ENCODE peak calls at places on chromosomes 4 and X, in five cellular contexts. C is H1, D is PC-3, O is MM.1S, V is PC-9. N is an unnamed sample.

GRCh38 chrX:107747596-107748161 is 27.9 kb downstream of the TSC22D3 start:
- DNase-seq in D (peak), O (no peak), C (no peak), V (peak), N (peak)

GRCh38 chr4:55031158-55031557 is 94.2 kb downstream of the KDR start:
- DNase-seq in D (no peak), C (no peak), O (no peak), V (no peak), N (no peak)

GRCh38 chr4:94160774-94161173 is 46.9 kb upstream of the SMARCAD1 start:
- DNase-seq in D (no peak), O (peak), C (no peak), V (no peak), N (no peak)

GRCh38 chrX:6694977-6695376 is 160.1 kb upstream of the VCX3A start:
- DNase-seq in O (peak), C (no peak), V (no peak), D (no peak), N (no peak)

GRCh38 chr4:95465010-95465409 is 83.8 kb downstream of the UNC5C start:
- DNase-seq in C (no peak), V (no peak), O (no peak), D (peak), N (peak)

GRCh38 chrX:153723351-153724251 is 586 bp downstream of the BCAP31 start:
- DNase-seq in O (peak), V (peak), D (peak), C (peak), N (peak)

GRCh38 chrX:133685806-133686205 is 270.5 kb upstream of the GPC4 start:
- DNase-seq in V (no peak), O (no peak), C (no peak), D (no peak), N (no peak)

GRCh38 chrX:83469551-83469950 is 38.5 kb upstream of the POU3F4 start:
- DNase-seq in O (peak), C (peak), D (peak), V (no peak), N (peak)

GRCh38 chrX:26918633-26919032 is 544.5 kb downstream of the PPP4R3C start:
- DNase-seq in C (no peak), V (no peak), D (peak), O (no peak), N (no peak)

GRCh38 chr4:25448379-25449109 is 71.5 kb downstream of the ANAPC4 start:
- DNase-seq in D (no peak), C (no peak), O (no peak), V (peak), N (no peak)

GRCh38 chrX:153794897-153795816 is 689 bp downstream of the SSR4 start:
- DNase-seq in D (no peak), O (no peak), V (no peak), C (no peak), N (peak)

GRCh38 chr4:181181331-181181730 is 1061.9 kb upstream of the TENM3 start:
- DNase-seq in O (no peak), V (no peak), C (no peak), D (no peak), N (no peak)

GRCh38 chr4:110510955-110511544 is 35.1 kb downstream of the ENPEP start:
- DNase-seq in O (peak), C (no peak), V (no peak), D (peak), N (peak)

GRCh38 chr4:13546855-13547562 is 2.7 kb upstream of the NKX3-2 start:
- DNase-seq in D (no peak), O (no peak), V (no peak), C (peak), N (no peak)

GRCh38 chr4:80033581-80033980 is 39.4 kb downstream of the ANTXR2 start:
- DNase-seq in D (peak), O (no peak), C (no peak), V (no peak), N (no peak)

GRCh38 chr4:116531870-116532269 is 553.5 kb downstream of the TRAM1L1 start:
- DNase-seq in O (no peak), D (no peak), C (no peak), V (no peak), N (no peak)

GRCh38 chr4:159248383-159249178 is 145.7 kb downstream of the RAPGEF2 start:
- DNase-seq in V (no peak), C (no peak), O (no peak), D (no peak), N (peak)

GRCh38 chr4:118920247-118920646 is 31.6 kb downstream of the SYNPO2 start:
- DNase-seq in V (no peak), D (peak), O (no peak), C (no peak), N (peak)

GRCh38 chr4:3699678-3700077 is 66.5 kb upstream of the ADRA2C start:
- DNase-seq in C (no peak), O (no peak), D (no peak), V (no peak), N (no peak)

GRCh38 chrX:141176586-141177451 is at the start of gene LDOC1:
- DNase-seq in O (peak), C (peak), V (peak), D (peak), N (peak)

GRCh38 chrX:129116651-129117050 is 406.6 kb downstream of the SMARCA1 start:
- DNase-seq in O (no peak), V (no peak), D (no peak), C (no peak), N (no peak)

GRCh38 chr4:168380290-168380689 is 61.7 kb upstream of the DDX60 start:
- DNase-seq in O (no peak), V (no peak), D (no peak), C (no peak), N (no peak)

GRCh38 chrX:107775000-107775733 is 420 bp downstream of the TSC22D3 start:
- DNase-seq in V (no peak), C (peak), D (no peak), O (no peak), N (no peak)

GRCh38 chr4:91997045-91997444 is 306.7 kb upstream of the GRID2 start:
- DNase-seq in D (no peak), O (no peak), C (no peak), V (no peak), N (no peak)

GRCh38 chrX:9786839-9787635 is 808 bp downstream of the SHROOM2 start:
- DNase-seq in D (peak), V (no peak), O (no peak), C (no peak), N (peak)
- TF ChIP-seq EZH2 in D (no peak), V (no peak), O (no peak), C (no peak), N (no peak)

GRCh38 chr4:121181493-121181892 is 17.4 kb upstream of the TNIP3 start:
- DNase-seq in V (no peak), D (no peak), C (no peak), O (no peak), N (no peak)
- H3K4me2 ChIP-seq in V (no peak), D (no peak), C (no peak), O (peak), N (no peak)

DNA sequence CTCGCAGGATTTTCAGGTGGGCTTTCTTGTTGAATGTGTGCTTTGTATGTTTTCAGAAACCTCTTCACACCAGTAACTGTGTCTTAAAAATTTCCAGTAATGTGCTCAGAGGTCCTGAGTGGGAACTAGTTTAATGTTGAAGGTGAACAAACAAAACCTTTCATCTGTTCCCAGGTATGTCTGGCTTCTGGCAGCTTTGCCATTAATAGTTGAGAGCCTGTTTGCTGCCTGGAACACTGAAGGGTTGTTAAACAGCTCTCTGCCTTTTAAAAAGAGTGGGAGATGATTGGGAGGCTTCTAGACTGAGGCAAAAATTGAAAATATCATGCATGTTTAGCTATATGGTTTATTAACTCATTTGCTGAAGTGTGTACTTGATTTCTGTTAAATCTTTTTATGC is 161.2 kb upstream of the AGTR2 start:
- DNase-seq in C (no peak), V (no peak), D (no peak), O (no peak), N (no peak)
- H3K4me3 ChIP-seq in C (no peak), V (no peak), D (no peak), O (peak), N (no peak)

GRCh38 chrX:48086119-48086518 is 14.7 kb upstream of the ZNF630 start:
- DNase-seq in V (no peak), D (peak), O (no peak), C (no peak), N (no peak)
- TF ChIP-seq EZH2 in V (no peak), D (no peak), O (no peak), C (no peak), N (no peak)

GRCh38 chrX:40090961-40091360 is 6.8 kb downstream of the BCOR start:
- DNase-seq in C (no peak), O (no peak), V (no peak), D (no peak), N (no peak)
- H3K4me2 ChIP-seq in C (peak), O (no peak), V (no peak), D (peak), N (no peak)

GRCh38 chr4:185004562-185005208 is 13.6 kb upstream of the HELT start:
- DNase-seq in D (no peak), O (no peak), V (no peak), C (no peak), N (no peak)

GRCh38 chr4:185003596-185004351 is 14.5 kb upstream of the HELT start:
- DNase-seq in C (no peak), O (no peak), D (no peak), V (no peak), N (no peak)

GRCh38 chr4:185002784-185003183 is 15.5 kb upstream of the HELT start:
- DNase-seq in D (no peak), C (no peak), O (no peak), V (no peak), N (no peak)

DNA sequence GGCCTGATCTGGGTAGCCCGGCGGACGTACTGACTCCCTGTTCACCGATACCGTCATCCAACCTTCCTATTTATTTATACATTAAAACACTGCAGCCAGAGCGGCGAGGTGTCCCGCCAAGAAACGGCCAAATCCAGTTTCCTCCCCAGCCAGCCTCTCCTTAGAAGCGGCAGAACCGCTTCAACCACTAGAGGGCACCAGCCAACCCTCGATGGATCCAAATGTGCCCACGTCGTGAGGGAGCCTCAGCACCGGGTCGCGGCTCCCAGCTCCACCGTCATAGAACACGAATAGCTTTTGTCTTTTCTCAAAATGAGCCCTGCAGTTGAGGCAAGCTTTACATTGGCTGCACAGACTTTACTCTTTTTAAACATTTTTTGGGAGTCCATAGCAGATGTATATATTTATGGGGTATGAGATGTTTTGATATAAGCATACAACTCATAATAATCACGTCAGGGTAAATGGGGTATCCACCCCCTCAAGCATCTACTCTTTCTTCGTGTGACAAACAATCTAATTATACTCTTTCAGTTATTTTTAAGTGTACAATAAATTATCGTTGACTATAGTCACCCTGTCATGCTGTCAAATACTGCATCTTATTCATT is 13.0 kb upstream of the HELT start:
- DNase-seq in C (peak), V (peak), D (peak), O (peak), N (peak)
- H3K4me3 ChIP-seq in C (peak), V (no peak), D (peak), O (peak), N (peak)

GRCh38 chr4:84493092-84493850 is 5.8 kb downstream of the NKX6-1 start:
- DNase-seq in C (peak), V (no peak), O (no peak), D (no peak), N (peak)
- TF ChIP-seq EZH2 in C (peak), V (no peak), O (no peak), D (no peak), N (peak)

DNA sequence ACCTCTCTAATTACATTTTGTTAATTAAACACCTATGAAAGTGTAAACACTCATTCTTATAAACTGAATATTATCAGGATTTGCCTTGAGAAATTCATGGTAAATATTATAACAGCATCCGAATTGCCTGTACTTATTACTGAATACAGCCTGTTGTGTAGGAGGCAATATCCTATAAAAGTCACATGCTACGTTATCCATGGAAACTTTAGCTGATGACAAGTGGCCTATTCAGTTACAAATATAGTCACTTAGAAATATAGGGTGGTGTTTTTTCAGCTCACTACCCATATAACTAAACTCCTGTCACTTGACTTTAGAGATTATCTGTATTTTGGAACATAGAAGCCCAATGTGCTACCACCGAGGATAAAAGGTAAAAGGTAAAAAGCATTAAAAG is 493.4 kb downstream of the INPP4B start:
- DNase-seq in O (no peak), D (no peak), C (no peak), V (no peak), N (no peak)
- H3K4me2 ChIP-seq in O (no peak), D (peak), C (no peak), V (no peak), N (no peak)

DNA sequence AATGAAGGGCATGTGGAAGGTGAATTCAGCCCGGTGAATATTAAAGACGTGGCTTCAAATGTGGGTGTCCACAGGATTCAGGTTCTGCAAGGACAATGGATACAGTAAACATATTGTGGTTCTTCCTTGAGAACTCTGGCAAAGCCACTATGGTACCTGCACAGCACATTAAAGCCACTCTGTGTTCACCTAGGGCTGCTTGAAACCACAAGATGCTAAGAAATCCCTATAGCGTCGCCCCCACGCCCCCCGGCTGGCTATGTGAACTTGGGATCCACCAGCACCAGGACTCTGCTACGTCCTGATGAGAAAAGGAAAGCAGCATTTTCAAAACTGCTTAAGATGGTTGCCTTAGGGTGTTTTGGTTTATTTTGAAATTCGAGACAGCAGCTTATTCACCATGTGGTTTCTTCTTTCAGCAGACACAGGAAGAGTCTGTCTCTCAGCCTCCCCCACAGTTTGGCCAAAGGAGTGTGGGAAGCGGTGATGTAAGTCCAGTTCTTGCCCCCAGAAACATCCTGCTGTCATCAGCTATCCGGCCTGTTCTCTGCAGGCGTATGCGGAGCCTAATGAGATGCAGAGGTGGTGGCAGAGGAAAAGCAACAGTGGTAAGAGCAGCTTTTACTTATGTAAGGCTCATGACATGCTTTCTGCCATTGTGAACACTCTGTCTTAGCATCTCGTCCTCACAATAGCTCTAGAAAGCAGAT is 111.5 kb downstream of the AFAP1 start:
- DNase-seq in O (peak), C (no peak), V (peak), D (peak), N (peak)
- H3K4me3 ChIP-seq in O (peak), C (no peak), V (no peak), D (peak), N (no peak)

DNA sequence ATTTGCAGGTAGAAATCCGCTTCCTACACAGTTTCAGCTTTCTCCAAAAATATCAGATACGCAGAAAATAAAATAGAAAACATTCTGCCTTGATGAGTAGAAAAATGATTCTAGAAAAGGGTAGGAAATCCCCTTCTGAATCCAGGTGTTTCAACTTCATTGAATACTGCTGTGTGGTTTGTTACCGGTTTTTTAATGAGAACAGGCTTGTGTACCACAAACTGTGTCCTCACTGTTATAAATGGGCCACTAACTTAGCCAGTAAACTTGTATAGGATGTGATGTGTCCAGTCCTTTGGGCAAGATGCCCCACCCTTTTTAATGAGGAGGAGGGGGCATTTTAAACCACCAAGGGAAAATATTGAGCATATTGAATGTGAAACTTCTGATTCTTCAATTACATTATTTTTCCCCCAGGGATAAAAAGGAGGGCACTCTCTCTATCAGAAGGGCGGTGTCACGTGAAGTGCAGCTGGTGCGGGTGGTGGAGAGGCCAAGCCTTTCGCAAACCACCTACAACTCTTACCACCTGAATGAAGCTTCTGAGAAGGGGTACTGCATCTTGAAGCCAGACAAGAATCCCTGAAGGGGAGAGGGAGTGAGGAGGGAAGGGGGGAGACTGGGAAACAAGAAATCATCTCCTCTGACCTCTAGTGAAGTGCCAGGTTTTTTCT is 4.5 kb downstream of the CXXC4 start:
- DNase-seq in C (peak), D (no peak), O (peak), V (no peak), N (no peak)
- TF ChIP-seq EZH2 in C (no peak), D (no peak), O (no peak), V (no peak), N (no peak)

N was measured in fibroblast of lung.